ENCODE peak calls at places on chromosomes 6 and 20, in ten cellular contexts. Q is AG04450; Y is endothelial cell; L is naive thymus-derived CD4-positive, alpha-beta T cell; F is AG08395; G is globus pallidus; N is M059J; J is nephron progenitor cell; Z is sciatic nerve; T is CD8-positive, alpha-beta T cell. X is an unnamed sample.

GRCh38 chr6:4135665-4136353 is 434 bp upstream of the ECI2 start:
- DNase-seq in N (peak; percentile 96), F (peak; percentile 98), Y (peak; percentile 94), Z (peak; percentile 99), G (peak; percentile 98), L (peak; percentile 84), J (peak; percentile 98), Q (peak; percentile 89), T (peak; percentile 97), X (peak; percentile 79)

GRCh38 chr20:31837896-31838397 is 7.5 kb downstream of the FOXS1 start:
- DNase-seq in Y (no peak), L (no peak), T (no peak), N (peak; percentile 96), F (peak; percentile 64), Q (no peak), Z (no peak), J (no peak), G (no peak), X (peak; percentile 78)

GRCh38 chr20:39717976-39718375 is 755.8 kb downstream of the DHX35 start:
- DNase-seq in Z (no peak), L (no peak), Y (no peak), T (no peak), J (peak; percentile 16), G (no peak), N (peak; percentile 51), F (no peak), Q (no peak), X (no peak)

GRCh38 chr20:43915209-43916072 is 789 bp downstream of the TOX2 start:
- DNase-seq in G (no peak), J (peak; percentile 43), T (peak; percentile 51), Q (no peak), N (peak; percentile 52), Z (no peak), F (peak; percentile 41), Y (peak; percentile 31), L (peak; percentile 28), X (peak; percentile 29)

GRCh38 chr20:18524646-18525045 is 16.9 kb downstream of the SEC23B start:
- DNase-seq in F (peak; percentile 54), Z (no peak), Y (no peak), N (peak; percentile 79), Q (no peak), L (no peak), G (no peak), J (no peak), T (no peak), X (peak; percentile 93)

GRCh38 chr6:33018904-33019303 is 9.5 kb upstream of the HLA-DOA start:
- DNase-seq in F (peak; percentile 28), J (no peak), L (peak; percentile 25), Q (no peak), Z (peak; percentile 76), N (peak; percentile 20), T (no peak), G (peak; percentile 75), Y (no peak), X (peak; percentile 46)

GRCh38 chr6:28171271-28171670 is 29.6 kb downstream of the ZKSCAN8 start:
- DNase-seq in F (no peak), J (no peak), G (no peak), N (no peak), T (no peak), Z (no peak), Y (no peak), L (no peak), Q (no peak), X (no peak)

GRCh38 chr20:24775966-24776365 is 173.1 kb upstream of the CST7 start:
- DNase-seq in G (no peak), Q (no peak), T (no peak), N (no peak), J (no peak), Y (no peak), Z (no peak), L (no peak), F (no peak), X (no peak)

GRCh38 chr6:119312875-119313338 is 36.7 kb downstream of the MAN1A1 start:
- DNase-seq in F (no peak), Z (no peak), L (peak; percentile 17), J (no peak), Q (no peak), T (no peak), N (no peak), Y (no peak), G (no peak), X (no peak)

GRCh38 chr20:58515240-58516212 is at the start of gene APCDD1L:
- DNase-seq in G (no peak), J (peak; percentile 18), T (no peak), L (no peak), F (peak; percentile 72), Z (no peak), Y (no peak), Q (peak; percentile 48), N (peak; percentile 89), X (peak; percentile 73)

GRCh38 chr6:136387316-136387715 is 97.7 kb upstream of the BCLAF1 start:
- DNase-seq in J (no peak), Q (no peak), Y (no peak), G (no peak), N (no peak), L (no peak), F (no peak), T (no peak), Z (no peak), X (no peak)

GRCh38 chr20:57656252-57656820 is 36.1 kb upstream of the ZBP1 start:
- DNase-seq in L (no peak), Y (peak; percentile 2), N (no peak), F (no peak), G (no peak), T (no peak), J (no peak), Z (peak; percentile 47), Q (no peak), X (no peak)

GRCh38 chr6:131808460-131809269 is 845 bp downstream of the ENPP1 start:
- DNase-seq in N (no peak), T (no peak), F (no peak), Q (no peak), J (no peak), Y (no peak), L (no peak), Z (no peak), G (no peak), X (no peak)

GRCh38 chr6:142897659-142898058 is 47.3 kb downstream of the HIVEP2 start:
- DNase-seq in J (no peak), Z (no peak), Q (no peak), G (no peak), T (no peak), F (no peak), L (no peak), N (no peak), Y (no peak), X (no peak)

GRCh38 chr20:17334866-17335412 is 108.1 kb downstream of the PCSK2 start:
- DNase-seq in J (no peak), T (no peak), Q (no peak), Y (no peak), F (no peak), N (no peak), G (no peak), Z (no peak), L (no peak), X (no peak)

GRCh38 chr6:127516676-127517273 is 2.4 kb downstream of the MTCL3 start:
- DNase-seq in G (peak; percentile 86), F (peak; percentile 62), N (peak; percentile 74), Z (no peak), J (peak; percentile 57), Q (no peak), L (peak; percentile 34), Y (peak; percentile 63), T (peak; percentile 25), X (peak; percentile 74)